ENCODE peak calls at places on chromosomes 13 and 19, in four cellular contexts. H, V, E and X are unnamed samples. For H4K20me1, the result is how much of the 10 kb centered on the place peaks cover.

GRCh38 chr19:2507109-2507508 is 31.2 kb downstream of the GADD45B start:
- DNase-seq in H (no peak), V (peak), E (no peak), X (no peak)

GRCh38 chr13:42754801-42755513 is 26.4 kb upstream of the FAM216B start:
- DNase-seq in V (no peak), H (no peak), E (no peak), X (no peak)

GRCh38 chr19:2883686-2884439 is 16.7 kb downstream of the ZNF556 start:
- DNase-seq in H (no peak), V (no peak), E (no peak), X (no peak)

GRCh38 chr13:109516196-109516595 is 270.2 kb downstream of the IRS2 start:
- DNase-seq in H (no peak), E (no peak), V (no peak), X (no peak)

GRCh38 chr13:112726018-112726767 is 36.4 kb downstream of the ATP11A start:
- DNase-seq in E (no peak), H (no peak), V (no peak), X (no peak)

GRCh38 chr13:110124201-110124600 is 182.8 kb downstream of the COL4A1 start:
- DNase-seq in H (no peak), V (no peak), E (no peak), X (no peak)

GRCh38 chr19:50514346-50515167 is 844 bp upstream of the ASPDH start:
- DNase-seq in V (no peak), E (peak), H (no peak), X (no peak)

GRCh38 chr19:56840452-56841193 is at the start of the genes PEG3 and ZIM2:
- DNase-seq in H (no peak), V (no peak), E (peak), X (no peak)

GRCh38 chr13:82758056-82758455 is 1124.2 kb downstream of the SLITRK1 start:
- DNase-seq in H (no peak), V (peak), E (peak), X (peak)

GRCh38 chr19:30076101-30076551 is 134.1 kb downstream of the URI1 start:
- DNase-seq in E (no peak), V (no peak), H (no peak), X (peak)

GRCh38 chr19:7200739-7201138 is 93.5 kb downstream of the INSR start:
- DNase-seq in H (no peak), E (no peak), V (no peak), X (no peak)

GRCh38 chr19:56477429-56478338 is 539 bp upstream of the ZNF667 start:
- DNase-seq in V (no peak), H (no peak), E (peak), X (peak)

GRCh38 chr13:49419292-49419691 is 24.6 kb downstream of the CAB39L start:
- DNase-seq in V (no peak), E (no peak), H (no peak), X (no peak)

GRCh38 chr13:51818276-51818675 is 14.3 kb upstream of the DHRS12 start:
- DNase-seq in V (no peak), H (no peak), E (no peak), X (no peak)

GRCh38 chr13:37956536-37956935 is 87.0 kb upstream of the TRPC4 start:
- DNase-seq in E (no peak), H (no peak), V (no peak), X (no peak)

GRCh38 chr13:30526612-30527217 is 61.0 kb upstream of the HMGB1 start:
- DNase-seq in V (no peak), H (no peak), E (peak), X (peak)
- TF ChIP-seq CTCF in V (no peak), H (no peak), E (no peak), X (no peak)

GRCh38 chr19:32471095-32471494 is 65.5 kb downstream of the DPY19L3 start:
- DNase-seq in E (no peak), H (no peak), V (no peak), X (no peak)
- TF ChIP-seq REST in E (no peak), H (no peak), V (no peak), X (no peak)

DNA sequence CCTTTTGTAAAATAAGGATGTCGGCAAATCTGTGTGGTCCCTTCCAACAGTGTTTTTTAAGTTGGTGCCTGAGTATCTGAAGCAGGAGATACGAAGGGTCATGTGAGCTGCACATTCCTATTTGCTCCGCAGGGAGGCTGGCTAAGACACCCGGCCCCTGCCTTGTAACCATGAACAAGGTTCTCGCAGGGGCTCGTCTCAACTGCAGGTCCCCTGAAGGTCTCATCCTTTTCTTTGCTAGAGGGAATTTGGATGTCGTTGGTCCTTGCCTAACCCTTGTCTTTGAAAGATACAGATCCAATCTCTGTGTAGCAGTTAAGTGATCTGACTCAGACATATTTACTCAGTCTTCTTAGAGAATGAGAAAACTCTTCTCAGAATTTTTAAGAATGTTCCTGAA is 64.4 kb downstream of the LRCH1 start:
- DNase-seq in V (no peak), H (no peak), E (no peak), X (no peak)
- H4K20me1 ChIP-seq in V (under half), H (under half), E (under half), X (under half)

GRCh38 chr19:41919948-41920712 is 8.1 kb downstream of the ERFL start:
- DNase-seq in E (no peak), V (no peak), H (no peak), X (no peak)

GRCh38 chr19:41921280-41922219 is 6.7 kb downstream of the ERFL start:
- DNase-seq in E (no peak), V (no peak), H (no peak), X (no peak)

GRCh38 chr19:41922585-41922984 is 5.7 kb downstream of the ERFL start:
- DNase-seq in H (no peak), E (no peak), V (no peak), X (no peak)

GRCh38 chr19:41922220-41922576 is 6.1 kb downstream of the ERFL start:
- DNase-seq in E (no peak), V (no peak), H (no peak), X (no peak)

DNA sequence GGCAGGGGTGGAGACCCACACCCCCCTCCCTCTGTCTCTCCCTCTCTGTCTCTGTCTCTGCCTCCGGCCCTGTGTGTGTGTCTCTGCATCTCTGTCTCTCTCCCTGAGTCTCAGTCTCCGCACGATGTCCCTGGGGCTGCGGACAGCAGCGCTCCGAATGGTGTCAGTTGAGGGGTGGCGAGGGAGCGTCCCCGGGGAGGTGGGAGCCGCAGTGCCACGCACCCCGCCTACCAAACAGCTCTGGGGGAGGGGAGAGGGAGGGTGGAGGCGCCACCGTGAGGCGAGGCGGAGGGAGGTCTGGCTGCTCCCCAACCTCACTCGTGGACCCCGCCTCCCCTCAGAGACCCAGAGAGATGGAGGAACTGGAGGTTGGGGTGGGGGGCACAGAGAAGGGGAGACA is 7.4 kb downstream of the ERFL start:
- DNase-seq in E (no peak), H (no peak), V (no peak), X (no peak)
- TF ChIP-seq CTCF in E (no peak), H (no peak), V (no peak), X (no peak)

GRCh38 chr13:99311748-99312492 is 4.7 kb upstream of the GPR183 start:
- DNase-seq in E (peak), V (no peak), H (no peak), X (no peak)
- TF ChIP-seq REST in E (peak), V (peak), H (peak), X (no peak)

DNA sequence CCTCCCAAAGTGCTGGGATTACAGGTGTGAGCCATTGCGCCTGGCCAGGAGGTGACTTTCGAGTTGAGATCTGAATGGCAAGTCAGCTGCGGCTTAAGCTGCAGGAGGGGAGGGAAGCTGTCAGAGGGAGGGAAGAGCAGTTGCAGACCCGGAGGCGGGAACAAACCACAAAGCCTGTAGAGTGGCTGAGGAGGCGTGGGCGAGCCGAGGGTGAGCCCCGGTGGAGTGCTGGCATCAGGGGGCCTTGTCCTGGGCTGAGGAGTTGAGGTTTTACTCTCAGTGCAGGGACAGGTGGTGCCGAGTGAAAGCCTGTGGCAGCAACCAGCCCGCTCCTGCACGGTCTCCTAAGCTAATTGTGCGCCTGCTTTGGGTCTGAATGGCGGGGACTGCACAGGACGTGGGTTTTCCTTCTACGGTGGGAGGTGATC is 24.2 kb downstream of the PPP1R37 start:
- DNase-seq in E (no peak), H (peak), V (no peak), X (no peak)
- H4K20me1 ChIP-seq in E (half or more), H (under half), V (under half), X (under half)

GRCh38 chr19:40217027-40217810 is 965 bp downstream of the TTC9B start:
- DNase-seq in V (peak), E (peak), H (no peak), X (peak)
- TF ChIP-seq CTCF in V (peak), E (peak), H (peak), X (peak)